ENCODE peak calls at places on chromosomes 11 and 22, in five cellular contexts. D, U, C, L and N are unnamed samples.

GRCh38 chr11:3036419-3036818 is 20.8 kb downstream of the CARS1 start:
- DNase-seq in C (no peak), L (no peak), D (no peak), U (no peak), N (no peak)

GRCh38 chr11:100776212-100776896 is 89.3 kb downstream of the ARHGAP42 start:
- DNase-seq in L (peak), C (no peak), D (no peak), U (no peak), N (no peak)

GRCh38 chr11:134398644-134399292 is 13.3 kb downstream of the B3GAT1 start:
- DNase-seq in L (no peak), D (peak), C (no peak), U (no peak), N (no peak)

GRCh38 chr11:94732617-94733292 is 35.4 kb upstream of the AMOTL1 start:
- DNase-seq in L (peak), D (no peak), U (no peak), C (no peak), N (no peak)

GRCh38 chr11:115644846-115645245 is 140.6 kb upstream of the CADM1 start:
- DNase-seq in L (peak), U (no peak), C (no peak), D (no peak), N (no peak)

GRCh38 chr11:7251487-7251835 is 243 bp upstream of the SYT9 start:
- DNase-seq in D (no peak), L (no peak), C (no peak), U (no peak), N (no peak)

GRCh38 chr11:102306048-102306575 is 11.2 kb upstream of the BIRC3 start:
- DNase-seq in U (no peak), D (no peak), C (no peak), L (no peak), N (no peak)

GRCh38 chr11:8631395-8632110 is 37.5 kb upstream of the STK33 start:
- DNase-seq in C (no peak), D (no peak), U (no peak), L (peak), N (no peak)

GRCh38 chr22:46867106-46867505 is 104.7 kb downstream of the TBC1D22A start:
- DNase-seq in L (no peak), C (no peak), U (no peak), D (no peak), N (no peak)

GRCh38 chr11:65557280-65558001 is 718 bp downstream of the LTBP3 start:
- DNase-seq in D (no peak), C (no peak), L (no peak), U (no peak), N (no peak)

GRCh38 chr22:16955678-16956210 is 52.3 kb downstream of the GAB4 start:
- DNase-seq in L (no peak), C (no peak), D (no peak), U (no peak), N (peak)

GRCh38 chr22:20268350-20269012 is 363 bp upstream of the RTN4R start:
- DNase-seq in L (no peak), D (peak), C (no peak), U (peak), N (peak)

GRCh38 chr11:107821199-107821926 is 37.2 kb downstream of the SLC35F2 start:
- DNase-seq in U (no peak), D (no peak), L (peak), C (no peak), N (no peak)

GRCh38 chr11:110518809-110519514 is 89.2 kb downstream of the FDX1 start:
- DNase-seq in C (no peak), L (no peak), U (no peak), D (no peak), N (no peak)

GRCh38 chr22:28711820-28712777 is 29.5 kb downstream of the CHEK2 start:
- DNase-seq in C (no peak), U (no peak), D (no peak), L (peak), N (no peak)

GRCh38 chr11:103624708-103625623 is 411.5 kb upstream of the DDI1 start:
- DNase-seq in L (peak), U (no peak), D (no peak), C (no peak), N (no peak)

GRCh38 chr11:23403210-23404185 is 543.2 kb upstream of the CCDC179 start:
- DNase-seq in U (no peak), D (no peak), L (no peak), C (no peak), N (no peak)

GRCh38 chr11:128311742-128312719 is 275.3 kb downstream of the ETS1 start:
- DNase-seq in C (no peak), D (no peak), L (no peak), U (no peak), N (peak)

GRCh38 chr11:72782081-72782920 is 11.5 kb downstream of the STARD10 start:
- DNase-seq in D (no peak), L (no peak), U (no peak), C (no peak), N (no peak)

GRCh38 chr11:121336279-121336947 is 43.8 kb downstream of the SC5D start:
- DNase-seq in L (no peak), U (no peak), C (no peak), D (no peak), N (no peak)

GRCh38 chr11:102111011-102111786 is 952 bp downstream of the YAP1 start:
- DNase-seq in D (peak), U (peak), L (peak), C (peak), N (peak)

GRCh38 chr22:49100316-49100715 is 727.4 kb downstream of the BRD1 start:
- DNase-seq in D (no peak), L (no peak), C (no peak), U (no peak), N (no peak)

GRCh38 chr22:41526802-41527799 is 17.2 kb downstream of the POLR3H start:
- DNase-seq in C (no peak), U (peak), D (peak), L (no peak), N (peak)
- TF ChIP-seq CTCF in C (peak), U (peak), D (peak), L (peak), N (peak)

DNA sequence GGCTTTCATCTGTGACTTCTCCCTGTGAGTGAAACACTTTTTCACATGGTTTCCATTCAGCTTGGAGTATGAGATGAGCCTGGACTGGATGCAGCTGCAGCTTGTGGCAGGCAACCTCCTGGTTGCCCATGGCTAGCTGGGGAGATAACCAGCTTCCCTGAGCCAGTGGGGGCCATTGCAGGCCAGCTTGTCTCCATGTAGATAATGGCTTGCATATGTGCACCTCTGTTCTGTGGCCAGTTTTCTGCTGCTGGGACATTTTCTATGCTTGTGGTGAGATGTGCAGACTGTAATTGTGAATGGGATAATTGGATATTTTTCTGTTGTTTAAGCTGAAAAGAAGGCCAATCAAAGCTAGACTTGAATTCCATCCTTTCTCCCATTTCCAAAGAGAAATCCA is 38.5 kb downstream of the INSC start:
- DNase-seq in D (no peak), C (no peak), L (no peak), U (no peak), N (no peak)
- TF ChIP-seq CTCF in D (no peak), C (no peak), L (no peak), U (no peak), N (no peak)

GRCh38 chr11:112590778-112591177 is 330.1 kb upstream of the PLET1 start:
- DNase-seq in C (no peak), D (no peak), L (no peak), U (no peak), N (no peak)

GRCh38 chr11:112589132-112589531 is 328.5 kb upstream of the PLET1 start:
- DNase-seq in U (no peak), D (no peak), C (no peak), L (no peak), N (no peak)

GRCh38 chr11:112596324-112596723 is 335.7 kb upstream of the PLET1 start:
- DNase-seq in L (no peak), D (no peak), U (no peak), C (no peak), N (no peak)

GRCh38 chr11:112597290-112597689 is 336.6 kb upstream of the PLET1 start:
- DNase-seq in U (no peak), C (no peak), D (no peak), L (no peak), N (no peak)

GRCh38 chr11:112593440-112593839 is 332.8 kb upstream of the PLET1 start:
- DNase-seq in C (no peak), D (no peak), L (no peak), U (no peak), N (no peak)
- TF ChIP-seq CTCF in C (no peak), D (no peak), L (no peak), U (no peak), N (no peak)

DNA sequence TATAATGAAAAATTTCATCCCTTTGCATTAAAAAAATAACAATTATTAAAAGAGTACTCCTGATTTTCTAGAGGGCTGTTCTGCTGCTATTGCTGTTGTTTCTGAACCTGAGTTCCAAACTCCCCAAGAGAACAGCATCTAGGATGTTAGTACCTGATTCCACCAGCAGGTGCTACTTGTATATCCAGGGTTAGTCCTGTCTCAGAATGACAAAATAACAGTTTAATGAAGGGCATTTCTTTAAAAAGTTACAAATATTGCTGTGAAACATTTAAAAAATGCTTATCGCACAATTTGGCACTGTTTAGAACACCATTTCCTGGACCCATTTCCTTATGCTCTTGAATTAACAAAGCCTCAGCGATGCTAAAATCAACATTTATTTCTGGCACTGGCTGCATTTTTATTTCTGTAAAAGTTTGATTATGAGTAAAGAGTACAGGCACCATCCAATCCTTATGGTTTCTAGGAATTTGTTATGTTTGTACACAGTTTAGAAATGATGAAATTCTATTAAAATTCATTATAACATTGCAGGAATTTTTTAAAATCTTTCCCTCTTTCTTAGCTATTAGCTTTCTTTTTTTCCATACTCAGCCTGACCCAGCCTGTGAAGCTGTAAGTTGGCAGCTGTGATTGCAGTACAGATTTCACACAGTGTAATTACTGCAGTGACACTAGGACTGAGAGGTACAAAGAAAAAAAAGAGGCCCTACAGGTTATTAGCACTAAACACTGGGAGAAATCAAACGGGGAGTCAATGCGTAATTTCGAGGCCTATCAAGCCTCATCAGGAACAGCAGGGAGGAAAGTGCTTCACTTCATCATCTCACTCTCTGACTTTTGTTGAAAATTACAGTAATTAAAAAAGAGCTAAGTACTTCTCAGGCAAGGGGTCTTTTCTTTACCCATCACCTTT is 208.8 kb downstream of the DCDC1 start:
- DNase-seq in D (no peak), C (no peak), U (no peak), L (no peak), N (no peak)
- TF ChIP-seq CTCF in D (peak), C (peak), U (peak), L (peak), N (no peak)

GRCh38 chr22:50199251-50199721 is 1.5 kb upstream of the SELENOO start:
- DNase-seq in D (no peak), L (no peak), U (no peak), C (no peak), N (no peak)

GRCh38 chr22:50202130-50202671 is 1.4 kb downstream of the SELENOO start:
- DNase-seq in D (no peak), C (no peak), L (no peak), U (no peak), N (no peak)

GRCh38 chr22:50199836-50200332 is 927 bp upstream of the SELENOO start:
- DNase-seq in D (peak), L (no peak), U (no peak), C (no peak), N (no peak)

GRCh38 chr22:50201191-50202129 is 649 bp downstream of the SELENOO start:
- DNase-seq in D (no peak), L (no peak), C (no peak), U (no peak), N (no peak)

DNA sequence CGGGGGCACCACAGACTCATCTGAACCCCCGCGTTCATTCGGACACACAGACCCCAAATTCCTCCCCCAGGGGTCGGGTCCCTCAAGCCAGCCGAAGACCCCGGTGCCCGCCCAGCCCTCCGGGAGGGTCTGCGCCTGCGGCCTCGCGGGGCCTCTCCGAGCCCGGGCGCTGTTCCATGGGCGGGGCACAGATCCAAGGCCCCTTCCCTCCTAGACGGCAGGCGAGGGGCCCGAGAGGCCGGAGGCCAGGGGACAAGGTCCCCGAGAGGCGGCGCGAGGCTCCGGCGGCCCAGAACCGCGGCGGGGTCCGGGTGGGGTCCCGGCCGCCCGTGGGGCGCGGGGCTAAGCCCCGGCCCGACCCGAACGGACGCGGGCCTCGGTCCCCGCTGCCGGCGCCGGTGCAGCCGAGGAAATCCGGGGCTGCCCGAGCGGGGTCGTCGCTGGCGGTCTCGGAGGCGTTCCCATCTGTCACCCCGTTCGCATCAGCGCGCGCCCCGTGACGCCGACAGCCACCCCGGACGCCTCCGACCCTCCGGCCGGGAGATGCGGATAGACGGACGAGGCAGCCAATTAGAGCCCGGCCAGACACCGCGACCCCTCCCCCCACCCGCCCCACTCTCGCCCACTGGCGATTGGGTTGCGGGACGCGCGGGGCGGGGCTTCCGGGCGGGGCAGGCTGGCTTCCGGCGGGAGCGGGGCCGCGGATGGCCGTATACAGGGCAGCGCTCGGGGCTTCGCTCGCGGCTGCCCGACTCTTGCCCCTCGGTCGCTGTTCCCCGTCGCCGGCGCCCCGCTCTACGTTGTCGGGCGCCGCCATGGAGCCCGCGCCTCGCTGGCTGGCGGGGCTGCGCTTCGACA is at the start of gene SELENOO:
- DNase-seq in L (peak), U (peak), D (peak), C (peak), N (peak)
- TF ChIP-seq CTCF in L (no peak), U (no peak), D (no peak), C (no peak), N (no peak)

DNA sequence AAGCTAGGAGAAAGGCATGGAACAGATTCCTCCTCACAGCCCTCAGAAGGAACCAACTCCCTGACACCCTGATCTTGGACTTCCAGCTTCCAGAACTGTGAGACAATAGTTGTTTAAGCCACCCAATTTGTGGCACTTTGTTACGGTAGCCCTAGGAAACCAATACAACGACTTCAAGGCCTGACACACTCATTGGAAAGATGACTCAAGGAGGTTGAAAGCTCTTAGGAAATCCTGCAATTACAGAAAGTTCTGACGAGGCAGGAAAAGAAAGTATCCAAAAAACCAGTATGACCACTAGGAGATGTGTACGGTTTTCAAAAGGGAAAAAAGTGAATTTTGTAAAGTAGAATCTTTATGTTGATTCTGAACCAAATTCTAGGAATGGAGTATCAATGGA is 161.4 kb downstream of the SWAP70 start:
- DNase-seq in D (no peak), C (no peak), L (no peak), U (no peak), N (no peak)
- TF ChIP-seq CTCF in D (no peak), C (no peak), L (no peak), U (no peak), N (no peak)

GRCh38 chr22:27139935-27140493 is 482.6 kb downstream of the MIAT start:
- DNase-seq in L (peak), D (no peak), U (no peak), C (peak), N (no peak)

GRCh38 chr22:27148886-27149470 is 491.6 kb downstream of the MIAT start:
- DNase-seq in D (no peak), C (no peak), U (no peak), L (no peak), N (no peak)

GRCh38 chr22:27146871-27147591 is 489.6 kb downstream of the MIAT start:
- DNase-seq in D (no peak), C (no peak), L (no peak), U (no peak), N (no peak)

GRCh38 chr22:27148025-27148424 is 490.6 kb downstream of the MIAT start:
- DNase-seq in D (no peak), U (no peak), C (no peak), L (no peak), N (no peak)

DNA sequence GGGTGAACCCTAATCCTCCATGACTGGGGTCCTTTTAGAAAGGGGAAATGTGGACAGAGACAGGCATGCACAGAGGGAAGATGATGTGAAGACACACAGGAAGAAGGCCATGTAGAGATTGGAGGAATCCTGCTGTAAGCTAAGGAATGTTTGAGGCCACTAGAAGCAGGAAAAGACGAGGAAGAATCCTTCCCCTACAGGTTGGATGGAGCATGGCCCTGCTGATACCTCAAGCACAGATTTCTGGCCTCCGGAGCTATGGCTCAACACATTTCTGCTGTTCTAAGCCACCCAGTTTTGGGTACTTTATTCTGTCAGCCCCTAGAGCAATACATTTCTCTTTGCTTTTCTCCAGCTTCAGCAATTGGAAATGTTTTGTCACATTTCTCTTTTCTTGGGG is 487.0 kb downstream of the MIAT start:
- DNase-seq in C (no peak), U (no peak), L (no peak), D (no peak), N (no peak)
- TF ChIP-seq CTCF in C (no peak), U (no peak), L (no peak), D (no peak), N (no peak)

GRCh38 chr22:43881091-43882061 is 10.4 kb downstream of the PNPLA5 start:
- DNase-seq in C (no peak), D (no peak), U (no peak), L (no peak), N (no peak)

GRCh38 chr22:43883719-43884415 is 7.9 kb downstream of the PNPLA5 start:
- DNase-seq in C (no peak), L (no peak), D (no peak), U (no peak), N (no peak)

GRCh38 chr22:43882122-43882767 is 9.6 kb downstream of the PNPLA5 start:
- DNase-seq in U (no peak), D (no peak), L (no peak), C (no peak), N (no peak)

GRCh38 chr22:43884600-43885318 is 7.1 kb downstream of the PNPLA5 start:
- DNase-seq in D (peak), L (peak), U (peak), C (no peak), N (peak)

DNA sequence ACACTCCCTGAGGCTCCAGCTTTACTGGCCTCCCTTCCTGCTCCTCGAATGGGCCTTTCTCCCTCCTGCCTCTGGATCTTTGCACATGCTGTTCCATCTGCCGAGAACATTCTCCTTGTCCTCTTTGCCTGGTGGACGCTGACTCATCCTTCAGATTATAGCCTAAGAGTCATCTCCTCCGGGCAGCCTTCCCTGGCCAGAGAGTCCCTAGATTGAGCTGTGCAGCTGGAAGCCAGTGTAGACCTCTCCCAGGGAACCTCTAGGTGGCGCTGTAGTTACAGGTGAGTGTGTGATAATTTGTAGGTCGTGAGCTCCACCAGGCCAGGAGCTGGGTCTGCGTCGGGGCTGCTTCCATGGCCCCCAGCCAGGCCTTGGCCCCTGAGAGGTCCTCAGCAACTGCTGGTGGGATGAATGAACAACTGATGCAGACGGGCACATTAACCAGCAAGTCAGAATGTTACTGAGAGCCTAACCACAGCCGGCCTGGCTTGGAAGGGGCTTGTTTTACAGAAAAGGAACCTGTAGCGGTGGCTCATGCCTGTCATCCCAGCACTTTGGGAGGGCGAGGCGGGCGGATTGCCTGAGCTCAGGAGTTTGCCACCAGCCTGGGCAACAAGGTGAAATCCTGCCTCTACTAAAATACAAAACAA is 8.7 kb downstream of the PNPLA5 start:
- DNase-seq in D (peak), U (peak), C (no peak), L (peak), N (peak)
- TF ChIP-seq CTCF in D (peak), U (peak), C (no peak), L (peak), N (peak)